ENCODE peak calls at places on chromosome 10, in six cellular contexts. U, Z, R, G, Q and F are unnamed samples.

GRCh38 chr10:60236869-60237524 is 152.7 kb downstream of the ANK3 start:
- DNase-seq in U (no peak), Z (no peak), R (no peak), G (no peak), Q (peak; percentile 63), F (no peak)

GRCh38 chr10:49594594-49594993 is 15.5 kb upstream of the SLC18A3 start:
- DNase-seq in U (peak; percentile 65), Z (no peak), R (peak; percentile 72), G (no peak), Q (peak; percentile 83), F (peak; percentile 66)

GRCh38 chr10:131134001-131134576 is 177.4 kb downstream of the TCERG1L start:
- DNase-seq in U (no peak), Z (no peak), R (no peak), G (no peak), Q (no peak), F (no peak)

GRCh38 chr10:129968020-129968861 is 4.2 kb upstream of the EBF3 start:
- DNase-seq in U (no peak), Z (peak; percentile 20), R (no peak), G (no peak), Q (no peak), F (no peak)

GRCh38 chr10:93440591-93441012 is 41.5 kb downstream of the MYOF start:
- DNase-seq in U (peak; percentile 25), Z (no peak), R (peak; percentile 50), G (no peak), Q (peak; percentile 63), F (no peak)

GRCh38 chr10:107081644-107082043 is 82.9 kb downstream of the SORCS1 start:
- DNase-seq in U (no peak), Z (no peak), R (no peak), G (no peak), Q (no peak), F (no peak)

GRCh38 chr10:84331091-84331490 is 2.7 kb downstream of the CCSER2 start:
- DNase-seq in U (no peak), Z (no peak), R (no peak), G (no peak), Q (no peak), F (no peak)

GRCh38 chr10:62726142-62726541 is 78.4 kb upstream of the ADO start:
- DNase-seq in U (no peak), Z (no peak), R (no peak), G (no peak), Q (no peak), F (no peak)

GRCh38 chr10:48716393-48716792 is 31.7 kb downstream of the WDFY4 start:
- DNase-seq in U (no peak), Z (no peak), R (no peak), G (no peak), Q (no peak), F (no peak)

GRCh38 chr10:3068201-3068967 is 1.0 kb downstream of the PFKP start:
- DNase-seq in U (peak; percentile 54), Z (no peak), R (peak; percentile 80), G (no peak), Q (peak; percentile 61), F (no peak)

GRCh38 chr10:91682912-91683311 is 50.0 kb upstream of the PPP1R3C start:
- DNase-seq in U (peak; percentile 12), Z (no peak), R (peak; percentile 30), G (no peak), Q (no peak), F (no peak)

GRCh38 chr10:77233466-77233865 is 404.1 kb downstream of the KCNMA1 start:
- DNase-seq in U (no peak), Z (no peak), R (no peak), G (no peak), Q (peak; percentile 91), F (no peak)

GRCh38 chr10:23994459-23995046 is 214.4 kb upstream of the KIAA1217 start:
- DNase-seq in U (peak; percentile 39), Z (peak; percentile 59), R (peak; percentile 29), G (peak; percentile 27), Q (peak; percentile 87), F (peak; percentile 62)

GRCh38 chr10:91974960-91975359 is 51.4 kb downstream of the BTAF1 start:
- DNase-seq in U (peak; percentile 80), Z (no peak), R (peak; percentile 30), G (no peak), Q (peak; percentile 46), F (no peak)

GRCh38 chr10:116097239-116097751 is 175.7 kb downstream of the GFRA1 start:
- DNase-seq in U (no peak), Z (no peak), R (no peak), G (no peak), Q (no peak), F (no peak)

GRCh38 chr10:102644066-102644645 is at the start of gene TRIM8:
- DNase-seq in U (no peak), Z (no peak), R (peak; percentile 46), G (no peak), Q (peak; percentile 45), F (peak; percentile 53)

GRCh38 chr10:46524471-46525176 is 31.8 kb downstream of the GPRIN2 start:
- DNase-seq in U (peak; percentile 65), Z (no peak), R (peak; percentile 59), G (no peak), Q (peak; percentile 57), F (no peak)

GRCh38 chr10:17256627-17257026 is 28.6 kb downstream of the VIM start:
- DNase-seq in U (no peak), Z (no peak), R (no peak), G (no peak), Q (no peak), F (no peak)

GRCh38 chr10:55740110-55740509 is 620.9 kb downstream of the ZWINT start:
- DNase-seq in U (no peak), Z (no peak), R (no peak), G (no peak), Q (peak; percentile 15), F (no peak)

GRCh38 chr10:63757067-63757466 is 235.9 kb downstream of the REEP3 start:
- DNase-seq in U (no peak), Z (no peak), R (peak; percentile 19), G (no peak), Q (no peak), F (no peak)

GRCh38 chr10:47340613-47341170 is 7.5 kb upstream of the RBP3 start:
- DNase-seq in U (peak; percentile 60), Z (peak; percentile 52), R (peak; percentile 48), G (peak; percentile 51), Q (peak; percentile 79), F (peak; percentile 76)

GRCh38 chr10:87930141-87930540 is 66.7 kb downstream of the PTEN start:
- DNase-seq in U (no peak), Z (no peak), R (no peak), G (no peak), Q (no peak), F (no peak)
- H4K8ac ChIP-seq in U (no peak overlapping the region), Z (no peak overlapping the region), R (no peak overlapping the region), G (no peak overlapping the region), Q (no peak overlapping the region), F (no peak overlapping the region)

GRCh38 chr10:33134011-33134751 is 176.2 kb upstream of the ITGB1 start:
- DNase-seq in U (peak; percentile 88), Z (no peak), R (peak; percentile 85), G (no peak), Q (peak; percentile 71), F (no peak)

GRCh38 chr10:33136271-33136670 is 178.2 kb upstream of the ITGB1 start:
- DNase-seq in U (peak; percentile 77), Z (no peak), R (peak; percentile 24), G (no peak), Q (no peak), F (no peak)

GRCh38 chr10:33137356-33138007 is 179.5 kb upstream of the ITGB1 start:
- DNase-seq in U (no peak), Z (no peak), R (no peak), G (no peak), Q (no peak), F (no peak)

GRCh38 chr10:33139191-33139646 is 181.2 kb upstream of the ITGB1 start:
- DNase-seq in U (no peak), Z (no peak), R (no peak), G (no peak), Q (no peak), F (no peak)

DNA sequence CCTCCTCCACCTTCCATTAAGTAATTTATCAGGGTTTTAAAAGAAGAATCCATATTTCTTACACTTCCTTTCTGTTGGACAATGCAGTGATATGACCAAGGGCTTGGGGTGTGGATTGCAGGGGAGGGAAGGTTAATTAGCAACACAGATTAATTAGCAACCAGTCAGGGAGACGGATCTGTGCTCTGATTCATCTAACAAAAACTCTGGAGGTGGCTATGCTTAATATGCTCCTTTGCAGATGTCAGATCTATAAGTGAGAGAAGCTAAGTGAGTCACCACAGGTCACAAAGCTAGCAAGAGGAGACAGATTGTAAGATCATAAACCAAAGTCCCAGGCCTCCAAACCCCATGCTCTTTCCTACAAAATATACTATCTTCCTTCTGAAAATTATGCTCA is 178.8 kb upstream of the ITGB1 start:
- DNase-seq in U (peak; percentile 78), Z (no peak), R (peak; percentile 45), G (no peak), Q (peak; percentile 28), F (no peak)
- H2AFZ ChIP-seq in U (no peak overlapping the region), Z (no peak overlapping the region), R (no peak overlapping the region), G (no peak overlapping the region), Q (no peak overlapping the region), F (no peak overlapping the region)

DNA sequence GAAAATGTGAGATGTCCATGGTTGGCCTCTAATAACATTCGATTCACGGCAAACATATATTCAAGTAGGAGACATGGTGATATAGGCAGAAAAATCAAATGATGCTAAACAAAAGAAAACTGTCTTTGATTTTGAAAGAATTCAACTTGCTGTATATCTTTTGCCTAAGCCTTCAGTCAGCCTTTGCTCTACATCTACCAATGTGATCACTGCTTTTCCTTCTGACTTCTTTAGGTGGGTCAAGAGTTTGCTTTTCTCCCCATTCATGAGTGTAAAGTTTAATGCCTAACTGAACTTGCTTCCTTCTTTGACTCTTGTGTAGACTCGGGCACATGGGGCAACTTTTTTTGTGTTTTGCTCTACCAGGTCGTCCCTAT is 417 bp upstream of the HIF1AN start:
- DNase-seq in U (no peak), Z (no peak), R (no peak), G (no peak), Q (no peak), F (no peak)
- H4K8ac ChIP-seq in U (peak overlapping the region; percentile 52), Z (no peak overlapping the region), R (peak overlapping the region; percentile 90), G (no peak overlapping the region), Q (peak overlapping the region; percentile 66), F (no peak overlapping the region)

GRCh38 chr10:71710519-71710918 is 9.1 kb downstream of the C10orf105 start:
- DNase-seq in U (no peak), Z (no peak), R (no peak), G (no peak), Q (no peak), F (no peak)

GRCh38 chr10:71708897-71709882 is 10.4 kb downstream of the C10orf105 start:
- DNase-seq in U (no peak), Z (no peak), R (no peak), G (no peak), Q (no peak), F (no peak)

GRCh38 chr10:71707240-71707789 is 12.3 kb downstream of the C10orf105 start:
- DNase-seq in U (no peak), Z (no peak), R (no peak), G (no peak), Q (no peak), F (no peak)

GRCh38 chr10:71706216-71707121 is 13.1 kb downstream of the C10orf105 start:
- DNase-seq in U (no peak), Z (no peak), R (no peak), G (no peak), Q (no peak), F (no peak)

DNA sequence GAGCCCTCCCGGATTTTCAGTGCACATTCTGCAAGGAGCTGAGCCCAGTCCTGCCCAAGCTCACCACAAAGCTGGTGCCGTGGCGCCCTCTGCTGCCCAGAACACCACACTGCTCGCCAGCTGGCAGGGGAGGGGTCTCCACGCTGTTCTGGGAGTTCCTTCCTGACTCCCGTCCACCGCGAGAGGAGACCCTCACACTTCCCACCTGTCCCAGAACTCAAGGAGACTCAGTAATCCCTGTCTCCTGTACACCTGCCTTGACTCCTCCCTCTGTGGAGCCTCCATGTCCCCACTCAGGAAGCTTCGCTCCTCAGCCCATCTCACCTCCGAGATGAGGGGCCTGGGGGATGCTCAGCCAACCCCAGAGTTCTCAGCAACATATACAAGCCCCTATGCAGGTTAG is 11.3 kb downstream of the C10orf105 start:
- DNase-seq in U (no peak), Z (peak; percentile 76), R (peak; percentile 11), G (peak; percentile 62), Q (peak; percentile 55), F (peak; percentile 88)
- H2AFZ ChIP-seq in U (peak overlapping the region; percentile 70), Z (peak overlapping the region; percentile 39), R (no peak overlapping the region), G (peak overlapping the region; percentile 91), Q (no peak overlapping the region), F (no peak overlapping the region)